ENCODE peak calls at places on chromosomes 3 and 15, in nine cellular contexts. One of them, this sample, is unnamed.

GRCh38 chr3:122952509-122952908 is 75.1 kb downstream of the SEMA5B start:
- DNase-seq in endothelial cell: no peak
- DNase-seq in stimulated activated CD4-positive, alpha-beta T cell treated with anti-CD3 and anti-CD28 coated beads, Interleukin-15, amount 100 ng/mL, for 24 hours: no peak
- DNase-seq in ELR: peak
- DNase-seq in H9: peak
- DNase-seq in fibroblast of the conjunctiva: no peak
- DNase-seq in mesendoderm: peak
- DNase-seq in NCI-H510A treated with DMSO at 0.1 percent for 48 hours: no peak
- DNase-seq in heart right ventricle: no peak
- DNase-seq in this sample: no peak

GRCh38 chr3:31908391-31909097 is 72.5 kb downstream of the OSBPL10 start:
- DNase-seq in stimulated activated CD4-positive, alpha-beta T cell treated with anti-CD3 and anti-CD28 coated beads, Interleukin-15, amount 100 ng/mL, for 24 hours: no peak
- DNase-seq in H9: no peak
- DNase-seq in heart right ventricle: no peak
- DNase-seq in NCI-H510A treated with DMSO at 0.1 percent for 48 hours: peak
- DNase-seq in fibroblast of the conjunctiva: peak
- DNase-seq in mesendoderm: peak
- DNase-seq in ELR: peak
- DNase-seq in endothelial cell: peak
- DNase-seq in this sample: no peak

GRCh38 chr3:149120051-149120972 is 9.1 kb upstream of the HPS3 start:
- DNase-seq in NCI-H510A treated with DMSO at 0.1 percent for 48 hours: peak
- DNase-seq in H9: no peak
- DNase-seq in fibroblast of the conjunctiva: peak
- DNase-seq in mesendoderm: peak
- DNase-seq in stimulated activated CD4-positive, alpha-beta T cell treated with anti-CD3 and anti-CD28 coated beads, Interleukin-15, amount 100 ng/mL, for 24 hours: no peak
- DNase-seq in heart right ventricle: peak
- DNase-seq in ELR: peak
- DNase-seq in endothelial cell: no peak
- DNase-seq in this sample: no peak

GRCh38 chr15:101307897-101308603 is 13.0 kb upstream of the SNRPA1 start:
- DNase-seq in endothelial cell: no peak
- DNase-seq in H9: no peak
- DNase-seq in NCI-H510A treated with DMSO at 0.1 percent for 48 hours: no peak
- DNase-seq in heart right ventricle: no peak
- DNase-seq in mesendoderm: no peak
- DNase-seq in ELR: no peak
- DNase-seq in fibroblast of the conjunctiva: no peak
- DNase-seq in stimulated activated CD4-positive, alpha-beta T cell treated with anti-CD3 and anti-CD28 coated beads, Interleukin-15, amount 100 ng/mL, for 24 hours: no peak
- DNase-seq in this sample: no peak

GRCh38 chr15:97944724-97945123 is 15.8 kb upstream of the ARRDC4 start:
- DNase-seq in ELR: no peak
- DNase-seq in H9: no peak
- DNase-seq in fibroblast of the conjunctiva: no peak
- DNase-seq in endothelial cell: no peak
- DNase-seq in stimulated activated CD4-positive, alpha-beta T cell treated with anti-CD3 and anti-CD28 coated beads, Interleukin-15, amount 100 ng/mL, for 24 hours: no peak
- DNase-seq in NCI-H510A treated with DMSO at 0.1 percent for 48 hours: no peak
- DNase-seq in mesendoderm: peak
- DNase-seq in heart right ventricle: no peak
- DNase-seq in this sample: no peak

GRCh38 chr3:100709840-100710235 is 544 bp downstream of the TFG start:
- DNase-seq in fibroblast of the conjunctiva: no peak
- DNase-seq in ELR: peak
- DNase-seq in NCI-H510A treated with DMSO at 0.1 percent for 48 hours: no peak
- DNase-seq in stimulated activated CD4-positive, alpha-beta T cell treated with anti-CD3 and anti-CD28 coated beads, Interleukin-15, amount 100 ng/mL, for 24 hours: peak
- DNase-seq in endothelial cell: peak
- DNase-seq in H9: peak
- DNase-seq in mesendoderm: peak
- DNase-seq in heart right ventricle: peak
- DNase-seq in this sample: no peak

GRCh38 chr15:66711886-66712285 is 9.8 kb downstream of the SMAD6 start:
- DNase-seq in mesendoderm: no peak
- DNase-seq in ELR: no peak
- DNase-seq in H9: no peak
- DNase-seq in NCI-H510A treated with DMSO at 0.1 percent for 48 hours: no peak
- DNase-seq in stimulated activated CD4-positive, alpha-beta T cell treated with anti-CD3 and anti-CD28 coated beads, Interleukin-15, amount 100 ng/mL, for 24 hours: no peak
- DNase-seq in endothelial cell: no peak
- DNase-seq in fibroblast of the conjunctiva: no peak
- DNase-seq in heart right ventricle: no peak
- DNase-seq in this sample: no peak

GRCh38 chr3:164641071-164641470 is 437.2 kb downstream of the SI start:
- DNase-seq in mesendoderm: no peak
- DNase-seq in NCI-H510A treated with DMSO at 0.1 percent for 48 hours: no peak
- DNase-seq in stimulated activated CD4-positive, alpha-beta T cell treated with anti-CD3 and anti-CD28 coated beads, Interleukin-15, amount 100 ng/mL, for 24 hours: no peak
- DNase-seq in ELR: peak
- DNase-seq in endothelial cell: no peak
- DNase-seq in H9: no peak
- DNase-seq in heart right ventricle: no peak
- DNase-seq in fibroblast of the conjunctiva: peak
- DNase-seq in this sample: no peak

GRCh38 chr3:113002676-113003075 is 11.9 kb downstream of the GTPBP8 start:
- DNase-seq in stimulated activated CD4-positive, alpha-beta T cell treated with anti-CD3 and anti-CD28 coated beads, Interleukin-15, amount 100 ng/mL, for 24 hours: peak
- DNase-seq in endothelial cell: no peak
- DNase-seq in heart right ventricle: no peak
- DNase-seq in ELR: peak
- DNase-seq in fibroblast of the conjunctiva: no peak
- DNase-seq in H9: no peak
- DNase-seq in NCI-H510A treated with DMSO at 0.1 percent for 48 hours: no peak
- DNase-seq in mesendoderm: peak
- DNase-seq in this sample: no peak

GRCh38 chr15:29043731-29044485 is 158.1 kb downstream of the APBA2 start:
- DNase-seq in mesendoderm: no peak
- DNase-seq in NCI-H510A treated with DMSO at 0.1 percent for 48 hours: no peak
- DNase-seq in heart right ventricle: no peak
- DNase-seq in H9: no peak
- DNase-seq in ELR: peak
- DNase-seq in fibroblast of the conjunctiva: no peak
- DNase-seq in endothelial cell: no peak
- DNase-seq in stimulated activated CD4-positive, alpha-beta T cell treated with anti-CD3 and anti-CD28 coated beads, Interleukin-15, amount 100 ng/mL, for 24 hours: no peak
- DNase-seq in this sample: peak

GRCh38 chr15:89356634-89357298 is 22.1 kb upstream of the POLG start:
- DNase-seq in endothelial cell: no peak
- DNase-seq in mesendoderm: no peak
- DNase-seq in NCI-H510A treated with DMSO at 0.1 percent for 48 hours: peak
- DNase-seq in heart right ventricle: no peak
- DNase-seq in stimulated activated CD4-positive, alpha-beta T cell treated with anti-CD3 and anti-CD28 coated beads, Interleukin-15, amount 100 ng/mL, for 24 hours: no peak
- DNase-seq in ELR: peak
- DNase-seq in fibroblast of the conjunctiva: no peak
- DNase-seq in H9: no peak
- DNase-seq in this sample: no peak

GRCh38 chr3:30232142-30232541 is 374.3 kb upstream of the TGFBR2 start:
- DNase-seq in stimulated activated CD4-positive, alpha-beta T cell treated with anti-CD3 and anti-CD28 coated beads, Interleukin-15, amount 100 ng/mL, for 24 hours: no peak
- DNase-seq in fibroblast of the conjunctiva: peak
- DNase-seq in H9: no peak
- DNase-seq in NCI-H510A treated with DMSO at 0.1 percent for 48 hours: no peak
- DNase-seq in endothelial cell: no peak
- DNase-seq in ELR: peak
- DNase-seq in heart right ventricle: peak
- DNase-seq in mesendoderm: no peak
- DNase-seq in this sample: peak